ENCODE peak calls at places on chromosomes 6 and 20, in six cellular contexts. V is skeletal muscle cell; R is CD8-positive, alpha-beta memory T cell; G is activated B cell treated with CpG ODN at 0.5 μM for 24 hours; Z is ELR; E is stimulated activated CD4-positive, alpha-beta T cell treated with anti-CD3 and anti-CD28 coated beads, Interleukin-2, amount 100 ng/mL, for 48 hours. M is an unnamed sample.
A peak's percentile ranks its signal among the peaks of the same experiment; 100 is the strongest.

GRCh38 chr6:133551847-133552331 is 310.7 kb downstream of the EYA4 start:
- DNase-seq in V (peak; percentile 100), R (no peak), G (no peak), Z (peak; percentile 89), E (no peak), M (peak; percentile 82)

GRCh38 chr6:28258877-28259777 is at the start of gene NKAPL:
- DNase-seq in V (no peak), R (no peak), G (peak; percentile 40), Z (no peak), E (peak; percentile 69), M (peak; percentile 40)

GRCh38 chr6:42744351-42744890 is 1.5 kb downstream of the TBCC start:
- DNase-seq in V (no peak), R (no peak), G (no peak), Z (no peak), E (no peak), M (no peak)

GRCh38 chr6:21666200-21666671 is 72.7 kb downstream of the SOX4 start:
- DNase-seq in V (no peak), R (no peak), G (no peak), Z (no peak), E (no peak), M (no peak)

GRCh38 chr6:2503816-2504494 is 246.8 kb downstream of the MYLK4 start:
- DNase-seq in V (peak; percentile 94), R (no peak), G (no peak), Z (peak; percentile 34), E (no peak), M (peak; percentile 48)

GRCh38 chr20:34954905-34955231 is 738 bp downstream of the GSS start:
- DNase-seq in V (no peak), R (no peak), G (no peak), Z (peak; percentile 78), E (no peak), M (no peak)

GRCh38 chr6:79796197-79796596 is 151.2 kb downstream of the ELOVL4 start:
- DNase-seq in V (no peak), R (no peak), G (no peak), Z (no peak), E (no peak), M (no peak)

GRCh38 chr6:74928203-74928602 is 277.6 kb downstream of the COL12A1 start:
- DNase-seq in V (no peak), R (no peak), G (no peak), Z (no peak), E (no peak), M (no peak)

GRCh38 chr20:38152175-38153010 is 12.7 kb downstream of the TGM2 start:
- DNase-seq in V (no peak), R (no peak), G (peak; percentile 30), Z (peak; percentile 90), E (peak; percentile 32), M (peak; percentile 96)

GRCh38 chr6:43274916-43275597 is 23.0 kb upstream of the SLC22A7 start:
- DNase-seq in V (no peak), R (peak; percentile 11), G (peak; percentile 55), Z (no peak), E (no peak), M (no peak)

GRCh38 chr6:13687917-13688351 is 23.7 kb downstream of the RANBP9 start:
- DNase-seq in V (no peak), R (no peak), G (no peak), Z (no peak), E (no peak), M (no peak)

GRCh38 chr6:148524509-148524908 is 181.9 kb downstream of the SASH1 start:
- DNase-seq in V (no peak), R (no peak), G (no peak), Z (peak; percentile 90), E (no peak), M (no peak)

GRCh38 chr20:1386323-1386722 is 6.5 kb downstream of the FKBP1A start:
- DNase-seq in V (no peak), R (no peak), G (no peak), Z (no peak), E (no peak), M (no peak)

GRCh38 chr6:170201361-170201760 is 89.5 kb downstream of the DLL1 start:
- DNase-seq in V (no peak), R (no peak), G (no peak), Z (no peak), E (no peak), M (no peak)

M was measured in renal cortical epithelial cell.